ENCODE peak calls at places on chromosome X, in four cellular contexts. One of them, this sample, is unnamed.

GRCh38 chrX:107672955-107673378 is 44.7 kb downstream of the PRPS1 start:
- DNase-seq in HuH-7: peak; percentile 47
- DNase-seq in neuronal stem cell: no peak
- DNase-seq in ACHN: peak; percentile 52
- DNase-seq in this sample: peak; percentile 86

GRCh38 chrX:154980330-154981115 is 42.0 kb downstream of the F8 start:
- DNase-seq in HuH-7: peak; percentile 43
- DNase-seq in neuronal stem cell: peak; percentile 41
- DNase-seq in ACHN: peak; percentile 55
- DNase-seq in this sample: peak; percentile 63

GRCh38 chrX:69063486-69063885 is 101.8 kb downstream of the PJA1 start:
- DNase-seq in HuH-7: no peak
- DNase-seq in neuronal stem cell: no peak
- DNase-seq in ACHN: no peak
- DNase-seq in this sample: no peak

GRCh38 chrX:20063716-20064351 is 52.9 kb downstream of the MAP7D2 start:
- DNase-seq in HuH-7: no peak
- DNase-seq in neuronal stem cell: no peak
- DNase-seq in ACHN: no peak
- DNase-seq in this sample: no peak

GRCh38 chrX:101659601-101660063 is at the start of gene ARMCX2:
- DNase-seq in HuH-7: no peak
- DNase-seq in neuronal stem cell: peak; percentile 21
- DNase-seq in ACHN: peak; percentile 31
- DNase-seq in this sample: peak; percentile 74

GRCh38 chrX:23784487-23785301 is 1.7 kb downstream of the SAT1 start:
- DNase-seq in HuH-7: no peak
- DNase-seq in neuronal stem cell: no peak
- DNase-seq in ACHN: no peak
- DNase-seq in this sample: peak; percentile 61

GRCh38 chrX:135437867-135438733 is 16.4 kb downstream of the SMIM10L2A start:
- DNase-seq in HuH-7: peak; percentile 47
- DNase-seq in neuronal stem cell: no peak
- DNase-seq in ACHN: no peak
- DNase-seq in this sample: no peak

GRCh38 chrX:154444001-154444754 is at the start of gene FAM50A:
- DNase-seq in HuH-7: peak; percentile 81
- DNase-seq in neuronal stem cell: no peak
- DNase-seq in ACHN: peak; percentile 39
- DNase-seq in this sample: peak; percentile 80

GRCh38 chrX:57282568-57282967 is 3.9 kb upstream of the FAAH2 start:
- DNase-seq in HuH-7: no peak
- DNase-seq in neuronal stem cell: no peak
- DNase-seq in ACHN: no peak
- DNase-seq in this sample: no peak

GRCh38 chrX:39204945-39205344 is 403.7 kb downstream of the MID1IP1 start:
- DNase-seq in HuH-7: no peak
- DNase-seq in neuronal stem cell: no peak
- DNase-seq in ACHN: no peak
- DNase-seq in this sample: no peak

GRCh38 chrX:50988649-50989048 is 78.1 kb downstream of the BMP15 start:
- DNase-seq in HuH-7: peak; percentile 6
- DNase-seq in neuronal stem cell: no peak
- DNase-seq in ACHN: peak; percentile 41
- DNase-seq in this sample: peak; percentile 58

GRCh38 chrX:41326431-41326830 is 7.5 kb upstream of the DDX3X start:
- DNase-seq in HuH-7: no peak
- DNase-seq in neuronal stem cell: no peak
- DNase-seq in ACHN: no peak
- DNase-seq in this sample: no peak

GRCh38 chrX:38803609-38804480 is 2.6 kb downstream of the MID1IP1 start:
- DNase-seq in HuH-7: peak; percentile 70
- DNase-seq in neuronal stem cell: peak; percentile 70
- DNase-seq in ACHN: peak; percentile 77
- DNase-seq in this sample: peak; percentile 64

GRCh38 chrX:102063445-102064074 is 61.9 kb upstream of the TCEAL2 start:
- DNase-seq in HuH-7: no peak
- DNase-seq in neuronal stem cell: no peak
- DNase-seq in ACHN: no peak
- DNase-seq in this sample: no peak

GRCh38 chrX:77415161-77415560 is 32.0 kb upstream of the FGF16 start:
- DNase-seq in HuH-7: no peak
- DNase-seq in neuronal stem cell: no peak
- DNase-seq in ACHN: no peak
- DNase-seq in this sample: peak; percentile 35

GRCh38 chrX:152895121-152895520 is 2.7 kb upstream of the ZNF185 start:
- DNase-seq in HuH-7: no peak
- DNase-seq in neuronal stem cell: no peak
- DNase-seq in ACHN: no peak
- DNase-seq in this sample: no peak

GRCh38 chrX:96752776-96753175 is 68.1 kb downstream of the DIAPH2 start:
- DNase-seq in HuH-7: no peak
- DNase-seq in neuronal stem cell: no peak
- DNase-seq in ACHN: peak; percentile 69
- DNase-seq in this sample: no peak

GRCh38 chrX:108811891-108812290 is 75.5 kb upstream of the IRS4 start:
- DNase-seq in HuH-7: peak; percentile 4
- DNase-seq in neuronal stem cell: no peak
- DNase-seq in ACHN: no peak
- DNase-seq in this sample: no peak

GRCh38 chrX:6095469-6095868 is 133.2 kb downstream of the NLGN4X start:
- DNase-seq in HuH-7: no peak
- DNase-seq in neuronal stem cell: no peak
- DNase-seq in ACHN: no peak
- DNase-seq in this sample: no peak

GRCh38 chrX:39653656-39654055 is 444.1 kb downstream of the BCOR start:
- DNase-seq in HuH-7: no peak
- DNase-seq in neuronal stem cell: no peak
- DNase-seq in ACHN: no peak
- DNase-seq in this sample: no peak

GRCh38 chrX:317424-318067 is 1.1 kb downstream of the GTPBP6 start:
- DNase-seq in HuH-7: peak; percentile 73
- DNase-seq in neuronal stem cell: no peak
- DNase-seq in ACHN: no peak
- DNase-seq in this sample: no peak

GRCh38 chrX:109732319-109732779 is 708 bp downstream of the ACSL4 start:
- DNase-seq in HuH-7: no peak
- DNase-seq in neuronal stem cell: no peak
- DNase-seq in ACHN: peak; percentile 50
- DNase-seq in this sample: no peak

GRCh38 chrX:24245201-24245600 is 68.7 kb downstream of the SUPT20HL2 start:
- DNase-seq in HuH-7: no peak
- DNase-seq in neuronal stem cell: peak; percentile 20
- DNase-seq in ACHN: peak; percentile 21
- DNase-seq in this sample: no peak

GRCh38 chrX:5051831-5052491 is 1176.7 kb downstream of the NLGN4X start:
- DNase-seq in HuH-7: no peak
- DNase-seq in neuronal stem cell: no peak
- DNase-seq in ACHN: peak; percentile 83
- DNase-seq in this sample: peak; percentile 22

GRCh38 chrX:77014655-77015377 is 432.4 kb upstream of the FGF16 start:
- DNase-seq in HuH-7: no peak
- DNase-seq in neuronal stem cell: peak; percentile 74
- DNase-seq in ACHN: no peak
- DNase-seq in this sample: no peak

GRCh38 chrX:103211012-103211715 is 3.7 kb upstream of the BEX4 start:
- DNase-seq in HuH-7: peak; percentile 32
- DNase-seq in neuronal stem cell: peak; percentile 31
- DNase-seq in ACHN: peak; percentile 30
- DNase-seq in this sample: peak; percentile 53

GRCh38 chrX:24026403-24026801 is 584 bp downstream of the KLHL15 start:
- DNase-seq in HuH-7: peak; percentile 15
- DNase-seq in neuronal stem cell: no peak
- DNase-seq in ACHN: no peak
- DNase-seq in this sample: peak; percentile 4

GRCh38 chrX:21930986-21931385 is 9.5 kb upstream of the SMS start:
- DNase-seq in HuH-7: no peak
- DNase-seq in neuronal stem cell: no peak
- DNase-seq in ACHN: no peak
- DNase-seq in this sample: no peak

GRCh38 chrX:110108381-110108796 is 105.5 kb downstream of the TMEM164 start:
- DNase-seq in HuH-7: no peak
- DNase-seq in neuronal stem cell: no peak
- DNase-seq in ACHN: no peak
- DNase-seq in this sample: no peak

GRCh38 chrX:118508690-118509089 is 13.1 kb downstream of the DOCK11 start:
- DNase-seq in HuH-7: no peak
- DNase-seq in neuronal stem cell: no peak
- DNase-seq in ACHN: no peak
- DNase-seq in this sample: no peak

GRCh38 chrX:153708415-153708814 is 15.8 kb downstream of the BCAP31 start:
- DNase-seq in HuH-7: peak; percentile 81
- DNase-seq in neuronal stem cell: no peak
- DNase-seq in ACHN: peak; percentile 83
- DNase-seq in this sample: peak; percentile 87

GRCh38 chrX:131405497-131405896 is 116.4 kb upstream of the IGSF1 start:
- DNase-seq in HuH-7: no peak
- DNase-seq in neuronal stem cell: no peak
- DNase-seq in ACHN: no peak
- DNase-seq in this sample: no peak

GRCh38 chrX:134388161-134389109 is 71.5 kb upstream of the HPRT1 start:
- DNase-seq in HuH-7: no peak
- DNase-seq in neuronal stem cell: no peak
- DNase-seq in ACHN: peak; percentile 24
- DNase-seq in this sample: no peak

GRCh38 chrX:106894978-106895452 is 8.1 kb downstream of the RIPPLY1 start:
- DNase-seq in HuH-7: no peak
- DNase-seq in neuronal stem cell: no peak
- DNase-seq in ACHN: peak; percentile 72
- DNase-seq in this sample: peak; percentile 73

GRCh38 chrX:1491851-1492349 is 39.2 kb upstream of the ASMTL start:
- DNase-seq in HuH-7: no peak
- DNase-seq in neuronal stem cell: peak; percentile 35
- DNase-seq in ACHN: peak; percentile 1
- DNase-seq in this sample: peak; percentile 19

GRCh38 chrX:154025230-154025629 is 5.5 kb upstream of the IRAK1 start:
- DNase-seq in HuH-7: no peak
- DNase-seq in neuronal stem cell: no peak
- DNase-seq in ACHN: no peak
- DNase-seq in this sample: no peak

GRCh38 chrX:47743504-47743903 is 84.5 kb upstream of the UXT start:
- DNase-seq in HuH-7: no peak
- DNase-seq in neuronal stem cell: no peak
- DNase-seq in ACHN: peak; percentile 1
- DNase-seq in this sample: no peak

GRCh38 chrX:25737540-25737939 is 400.6 kb upstream of the MAGEB18 start:
- DNase-seq in HuH-7: no peak
- DNase-seq in neuronal stem cell: no peak
- DNase-seq in ACHN: no peak
- DNase-seq in this sample: no peak

This sample was measured in lung microvascular endothelial cell.